ENCODE peak calls at places on chromosomes 16 and 17, in four cellular contexts. One of them, this sample, is unnamed.

GRCh38 chr17:39950871-39951348 is 11.9 kb upstream of the GSDMA start:
- DNase-seq in CD8-positive, alpha-beta memory T cell: no peak
- DNase-seq in neural progenitor cell: no peak
- DNase-seq in tibial nerve: no peak
- DNase-seq in this sample: no peak

GRCh38 chr17:67559381-67559966 is 158.3 kb upstream of the NOL11 start:
- DNase-seq in CD8-positive, alpha-beta memory T cell: no peak
- DNase-seq in neural progenitor cell: no peak
- DNase-seq in tibial nerve: no peak
- DNase-seq in this sample: no peak

GRCh38 chr16:88948781-88949490 is 28.1 kb downstream of the CBFA2T3 start:
- DNase-seq in CD8-positive, alpha-beta memory T cell: no peak
- DNase-seq in neural progenitor cell: no peak
- DNase-seq in tibial nerve: no peak
- DNase-seq in this sample: no peak

GRCh38 chr16:82093901-82094300 is 58.8 kb downstream of the HSD17B2 start:
- DNase-seq in CD8-positive, alpha-beta memory T cell: no peak
- DNase-seq in neural progenitor cell: no peak
- DNase-seq in tibial nerve: no peak
- DNase-seq in this sample: no peak

GRCh38 chr16:24729967-24730815 is 740 bp downstream of the TNRC6A start:
- DNase-seq in CD8-positive, alpha-beta memory T cell: no peak
- DNase-seq in neural progenitor cell: peak; percentile 31
- DNase-seq in tibial nerve: no peak
- DNase-seq in this sample: no peak

GRCh38 chr17:32746698-32747097 is 130.2 kb downstream of the MYO1D start:
- DNase-seq in CD8-positive, alpha-beta memory T cell: no peak
- DNase-seq in neural progenitor cell: no peak
- DNase-seq in tibial nerve: no peak
- DNase-seq in this sample: no peak

GRCh38 chr16:2925951-2926659 is 14.4 kb downstream of the FLYWCH1 start:
- DNase-seq in CD8-positive, alpha-beta memory T cell: no peak
- DNase-seq in neural progenitor cell: no peak
- DNase-seq in tibial nerve: no peak
- DNase-seq in this sample: no peak

GRCh38 chr16:73205153-73205549 is 157.2 kb upstream of the ZFHX3 start:
- DNase-seq in CD8-positive, alpha-beta memory T cell: no peak
- DNase-seq in neural progenitor cell: no peak
- DNase-seq in tibial nerve: no peak
- DNase-seq in this sample: no peak

GRCh38 chr16:4918790-4919210 is 18.1 kb downstream of the PPL start:
- DNase-seq in CD8-positive, alpha-beta memory T cell: no peak
- DNase-seq in neural progenitor cell: no peak
- DNase-seq in tibial nerve: no peak
- DNase-seq in this sample: no peak

GRCh38 chr16:55470533-55471371 is 8.2 kb upstream of the MMP2 start:
- DNase-seq in CD8-positive, alpha-beta memory T cell: no peak
- DNase-seq in neural progenitor cell: no peak
- DNase-seq in tibial nerve: no peak
- DNase-seq in this sample: no peak

GRCh38 chr16:15874745-15875314 is 13.6 kb downstream of the CEP20 start:
- DNase-seq in CD8-positive, alpha-beta memory T cell: no peak
- DNase-seq in neural progenitor cell: peak; percentile 70
- DNase-seq in tibial nerve: peak; percentile 61
- DNase-seq in this sample: no peak

GRCh38 chr17:1491406-1492248 is 859 bp downstream of the MYO1C start:
- DNase-seq in CD8-positive, alpha-beta memory T cell: no peak
- DNase-seq in neural progenitor cell: peak; percentile 77
- DNase-seq in tibial nerve: no peak
- DNase-seq in this sample: peak; percentile 96

DNA sequence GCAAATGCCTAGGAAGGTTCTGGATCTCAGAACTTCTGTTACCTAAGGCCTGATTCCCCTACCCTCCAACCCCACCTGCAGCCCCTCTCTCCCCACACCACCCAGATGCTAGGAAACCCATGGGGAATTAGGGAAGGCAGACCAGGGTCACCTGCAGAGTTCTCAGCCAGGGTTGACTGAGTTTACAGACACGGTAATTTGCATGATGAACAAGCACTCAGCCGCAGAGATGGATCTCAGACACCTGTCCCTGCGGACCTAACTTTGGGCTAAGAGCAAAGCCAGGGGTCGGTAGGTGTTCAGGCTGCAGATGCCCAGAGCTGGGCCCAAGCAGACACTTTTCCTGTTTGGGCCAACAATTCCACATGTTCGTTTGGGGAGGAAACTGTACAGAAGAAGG is 2.9 kb downstream of the ABI3 start:
- DNase-seq in CD8-positive, alpha-beta memory T cell: no peak
- DNase-seq in neural progenitor cell: no peak
- DNase-seq in tibial nerve: no peak
- DNase-seq in this sample: no peak
- H3K4me3 ChIP-seq in CD8-positive, alpha-beta memory T cell: peak overlapping the region; percentile 35
- H3K4me3 ChIP-seq in neural progenitor cell: no peak overlapping the region
- H3K4me3 ChIP-seq in tibial nerve: peak overlapping the region; percentile 26
- H3K4me3 ChIP-seq in this sample: no peak overlapping the region

DNA sequence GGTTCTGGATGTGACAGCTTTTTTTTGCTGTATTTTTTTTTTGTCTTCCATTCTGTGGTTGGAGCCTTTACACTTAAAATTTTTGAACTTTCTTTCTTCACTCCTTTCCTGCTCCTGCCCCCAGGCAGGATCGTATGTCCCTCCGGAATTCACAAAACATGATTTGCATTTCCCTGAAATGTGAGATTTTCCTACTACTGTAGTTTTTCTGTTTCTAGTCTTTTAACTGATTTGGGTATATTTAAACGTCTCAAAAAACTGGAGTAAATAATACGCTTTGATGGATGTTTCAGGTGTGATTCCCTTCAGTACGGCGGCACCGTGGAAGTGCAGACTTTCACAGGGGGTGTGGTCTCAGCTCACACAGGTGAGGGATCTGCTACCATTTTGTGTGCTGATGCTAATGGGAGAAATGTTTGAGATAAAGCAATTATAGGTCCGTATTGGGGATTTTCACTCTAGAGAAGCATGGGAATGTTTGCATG is 686 bp downstream of the SRCAP start:
- DNase-seq in CD8-positive, alpha-beta memory T cell: no peak
- DNase-seq in neural progenitor cell: no peak
- DNase-seq in tibial nerve: no peak
- DNase-seq in this sample: no peak
- H3K4me3 ChIP-seq in CD8-positive, alpha-beta memory T cell: peak overlapping the region; percentile 84
- H3K4me3 ChIP-seq in neural progenitor cell: peak overlapping the region; percentile 89
- H3K4me3 ChIP-seq in tibial nerve: peak overlapping the region; percentile 69
- H3K4me3 ChIP-seq in this sample: peak overlapping the region; percentile 99

GRCh38 chr17:45311406-45311761 is 5.4 kb downstream of the MAP3K14 start:
- DNase-seq in CD8-positive, alpha-beta memory T cell: no peak
- DNase-seq in neural progenitor cell: peak; percentile 21
- DNase-seq in tibial nerve: no peak
- DNase-seq in this sample: no peak

GRCh38 chr17:45312477-45313418 is 4.1 kb downstream of the MAP3K14 start:
- DNase-seq in CD8-positive, alpha-beta memory T cell: peak; percentile 39
- DNase-seq in neural progenitor cell: no peak
- DNase-seq in tibial nerve: no peak
- DNase-seq in this sample: no peak

GRCh38 chr17:45313419-45313771 is 3.4 kb downstream of the MAP3K14 start:
- DNase-seq in CD8-positive, alpha-beta memory T cell: no peak
- DNase-seq in neural progenitor cell: no peak
- DNase-seq in tibial nerve: no peak
- DNase-seq in this sample: no peak

GRCh38 chr17:45310380-45311324 is 6.2 kb downstream of the MAP3K14 start:
- DNase-seq in CD8-positive, alpha-beta memory T cell: no peak
- DNase-seq in neural progenitor cell: no peak
- DNase-seq in tibial nerve: no peak
- DNase-seq in this sample: no peak

GRCh38 chr17:45311762-45312476 is 4.9 kb downstream of the MAP3K14 start:
- DNase-seq in CD8-positive, alpha-beta memory T cell: peak; percentile 64
- DNase-seq in neural progenitor cell: no peak
- DNase-seq in tibial nerve: no peak
- DNase-seq in this sample: peak; percentile 90
- H3K4me3 ChIP-seq in CD8-positive, alpha-beta memory T cell: peak overlapping the region; percentile 45
- H3K4me3 ChIP-seq in neural progenitor cell: no peak overlapping the region
- H3K4me3 ChIP-seq in tibial nerve: peak overlapping the region; percentile 21
- H3K4me3 ChIP-seq in this sample: no peak overlapping the region

GRCh38 chr16:84367750-84368320 is 503 bp upstream of the ATP2C2 start:
- DNase-seq in CD8-positive, alpha-beta memory T cell: no peak
- DNase-seq in neural progenitor cell: no peak
- DNase-seq in tibial nerve: no peak
- DNase-seq in this sample: peak; percentile 72
- H3K4me3 ChIP-seq in CD8-positive, alpha-beta memory T cell: no peak overlapping the region
- H3K4me3 ChIP-seq in neural progenitor cell: peak overlapping the region; percentile 63
- H3K4me3 ChIP-seq in tibial nerve: no peak overlapping the region
- H3K4me3 ChIP-seq in this sample: peak overlapping the region; percentile 58

DNA sequence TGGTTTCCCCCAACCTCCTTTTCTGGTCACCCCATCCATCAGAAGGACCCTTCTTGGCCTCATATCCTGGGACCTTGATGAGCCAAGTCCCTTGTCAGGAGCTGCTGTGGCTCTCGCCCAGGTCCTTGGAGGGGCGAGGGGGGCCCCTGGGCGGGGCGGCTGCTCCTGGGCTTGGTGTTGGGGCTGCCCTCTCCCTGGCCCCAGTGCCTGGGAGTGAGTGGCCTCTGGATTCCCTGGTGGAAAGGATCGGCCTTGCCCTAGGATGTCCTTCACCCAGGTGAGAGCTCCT is 6.2 kb upstream of the NOTUM start:
- DNase-seq in CD8-positive, alpha-beta memory T cell: no peak
- DNase-seq in neural progenitor cell: no peak
- DNase-seq in tibial nerve: no peak
- DNase-seq in this sample: no peak
- H3K4me3 ChIP-seq in CD8-positive, alpha-beta memory T cell: peak overlapping the region; percentile 54
- H3K4me3 ChIP-seq in neural progenitor cell: peak overlapping the region; percentile 8
- H3K4me3 ChIP-seq in tibial nerve: no peak overlapping the region
- H3K4me3 ChIP-seq in this sample: peak overlapping the region; percentile 25

DNA sequence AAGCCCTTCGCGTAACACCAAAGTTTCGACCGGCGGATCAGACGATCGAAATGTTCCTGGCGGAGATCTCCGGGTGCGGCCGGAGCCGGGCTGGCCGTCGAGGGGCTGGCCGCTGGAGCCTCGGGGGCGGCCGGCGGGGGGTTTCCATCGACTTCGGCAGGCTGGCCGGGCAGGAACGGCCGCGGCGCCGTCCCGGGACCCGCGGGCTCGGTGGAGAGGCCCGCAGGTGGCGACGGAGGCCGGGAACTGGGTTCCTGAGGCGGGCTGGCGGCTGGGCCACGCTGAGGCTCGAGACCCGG is 1.1 kb downstream of the EPOP start:
- DNase-seq in CD8-positive, alpha-beta memory T cell: no peak
- DNase-seq in neural progenitor cell: peak; percentile 73
- DNase-seq in tibial nerve: no peak
- DNase-seq in this sample: no peak
- H3K4me3 ChIP-seq in CD8-positive, alpha-beta memory T cell: no peak overlapping the region
- H3K4me3 ChIP-seq in neural progenitor cell: peak overlapping the region; percentile 72
- H3K4me3 ChIP-seq in tibial nerve: peak overlapping the region; percentile 71
- H3K4me3 ChIP-seq in this sample: peak overlapping the region; percentile 61

GRCh38 chr16:30558789-30559377 is 709 bp upstream of the ZNF764 start:
- DNase-seq in CD8-positive, alpha-beta memory T cell: no peak
- DNase-seq in neural progenitor cell: no peak
- DNase-seq in tibial nerve: no peak
- DNase-seq in this sample: no peak

GRCh38 chr16:30562021-30562420 is 3.8 kb upstream of the ZNF764 start:
- DNase-seq in CD8-positive, alpha-beta memory T cell: no peak
- DNase-seq in neural progenitor cell: no peak
- DNase-seq in tibial nerve: no peak
- DNase-seq in this sample: no peak

GRCh38 chr16:30557950-30558788 is at the start of gene ZNF764:
- DNase-seq in CD8-positive, alpha-beta memory T cell: peak; percentile 92
- DNase-seq in neural progenitor cell: peak; percentile 98
- DNase-seq in tibial nerve: peak; percentile 98
- DNase-seq in this sample: peak; percentile 97

GRCh38 chr16:30559690-30560089 is 1.5 kb upstream of the ZNF764 start:
- DNase-seq in CD8-positive, alpha-beta memory T cell: no peak
- DNase-seq in neural progenitor cell: no peak
- DNase-seq in tibial nerve: no peak
- DNase-seq in this sample: no peak

GRCh38 chr16:30561212-30561816 is 3.1 kb upstream of the ZNF764 start:
- DNase-seq in CD8-positive, alpha-beta memory T cell: no peak
- DNase-seq in neural progenitor cell: peak; percentile 16
- DNase-seq in tibial nerve: no peak
- DNase-seq in this sample: peak; percentile 35
- H3K4me3 ChIP-seq in CD8-positive, alpha-beta memory T cell: no peak overlapping the region
- H3K4me3 ChIP-seq in neural progenitor cell: no peak overlapping the region
- H3K4me3 ChIP-seq in tibial nerve: peak overlapping the region; percentile 56
- H3K4me3 ChIP-seq in this sample: peak overlapping the region; percentile 57

DNA sequence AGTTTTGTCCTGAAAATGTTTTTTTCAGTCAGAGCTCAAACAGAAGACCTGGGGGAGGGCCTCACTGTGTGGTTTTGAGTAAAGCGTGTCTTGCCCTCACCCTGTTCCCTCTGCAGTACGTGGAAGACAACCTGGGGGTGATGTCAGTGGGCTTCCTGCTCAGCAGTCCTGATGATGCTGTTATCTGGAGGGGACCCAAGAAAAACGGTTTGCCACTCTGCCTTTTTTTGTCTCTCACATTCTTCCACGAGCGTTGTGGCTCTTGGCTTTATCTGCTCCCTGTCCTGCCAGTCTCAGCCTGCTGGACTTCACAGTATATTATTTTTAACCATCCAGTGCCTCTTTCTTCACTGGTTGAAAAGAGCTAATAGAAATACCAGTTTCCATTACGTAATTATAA is 12.9 kb downstream of the NUBP1 start:
- DNase-seq in CD8-positive, alpha-beta memory T cell: no peak
- DNase-seq in neural progenitor cell: no peak
- DNase-seq in tibial nerve: no peak
- DNase-seq in this sample: no peak
- H3K4me3 ChIP-seq in CD8-positive, alpha-beta memory T cell: no peak overlapping the region
- H3K4me3 ChIP-seq in neural progenitor cell: no peak overlapping the region
- H3K4me3 ChIP-seq in tibial nerve: no peak overlapping the region
- H3K4me3 ChIP-seq in this sample: no peak overlapping the region

GRCh38 chr16:22210285-22210684 is 4.2 kb downstream of the EEF2K start:
- DNase-seq in CD8-positive, alpha-beta memory T cell: no peak
- DNase-seq in neural progenitor cell: no peak
- DNase-seq in tibial nerve: no peak
- DNase-seq in this sample: no peak
- H3K4me3 ChIP-seq in CD8-positive, alpha-beta memory T cell: no peak overlapping the region
- H3K4me3 ChIP-seq in neural progenitor cell: no peak overlapping the region
- H3K4me3 ChIP-seq in tibial nerve: no peak overlapping the region
- H3K4me3 ChIP-seq in this sample: no peak overlapping the region